ENCODE peak calls at places on chromosomes 2 and 18, in eight cellular contexts. N, G, U, Y, M, X, D and L are unnamed samples.

GRCh38 chr18:21851327-21851961 is 110.9 kb downstream of the MIB1 start:
- DNase-seq in N (no peak), G (no peak), U (no peak), Y (no peak), M (no peak), X (no peak), D (peak), L (no peak)

GRCh38 chr18:5894613-5895299 is 566 bp downstream of the TMEM200C start:
- DNase-seq in N (no peak), G (peak), U (no peak), Y (no peak), M (no peak), X (no peak), D (peak), L (no peak)

GRCh38 chr2:223469270-223470057 is 132.7 kb downstream of the SCG2 start:
- DNase-seq in N (no peak), G (no peak), U (no peak), Y (no peak), M (peak), X (no peak), D (no peak), L (peak)

GRCh38 chr2:70897977-70898226 is 37.8 kb upstream of the ATP6V1B1 start:
- DNase-seq in N (no peak), G (no peak), U (no peak), Y (no peak), M (no peak), X (no peak), D (peak), L (no peak)

GRCh38 chr2:143263045-143263625 is 133.9 kb downstream of the ARHGAP15 start:
- DNase-seq in N (no peak), G (no peak), U (no peak), Y (no peak), M (no peak), X (peak), D (no peak), L (no peak)

GRCh38 chr2:64846175-64846574 is 143.0 kb upstream of the SLC1A4 start:
- DNase-seq in N (no peak), G (no peak), U (no peak), Y (no peak), M (no peak), X (no peak), D (no peak), L (no peak)

GRCh38 chr2:240604291-240604938 is 17.9 kb downstream of the CAPN10 start:
- DNase-seq in N (no peak), G (peak), U (no peak), Y (no peak), M (peak), X (peak), D (peak), L (peak)

GRCh38 chr18:3510896-3511295 is 60.9 kb downstream of the TGIF1 start:
- DNase-seq in N (no peak), G (no peak), U (no peak), Y (no peak), M (no peak), X (no peak), D (no peak), L (no peak)

GRCh38 chr2:239252433-239253200 is 148.2 kb downstream of the HDAC4 start:
- DNase-seq in N (no peak), G (no peak), U (no peak), Y (no peak), M (no peak), X (no peak), D (no peak), L (peak)

GRCh38 chr2:29603341-29603740 is 318.0 kb downstream of the ALK start:
- DNase-seq in N (no peak), G (no peak), U (no peak), Y (no peak), M (no peak), X (no peak), D (no peak), L (no peak)

GRCh38 chr2:158782616-158783015 is 12.5 kb upstream of the DAPL1 start:
- DNase-seq in N (no peak), G (no peak), U (no peak), Y (no peak), M (no peak), X (no peak), D (no peak), L (no peak)

GRCh38 chr2:232927793-232928563 is 57.9 kb downstream of the SNORC start:
- DNase-seq in N (no peak), G (peak), U (no peak), Y (no peak), M (no peak), X (peak), D (peak), L (no peak)

GRCh38 chr2:150624001-150624401 is 136.5 kb upstream of the RND3 start:
- DNase-seq in N (no peak), G (no peak), U (no peak), Y (no peak), M (no peak), X (no peak), D (no peak), L (no peak)

GRCh38 chr2:101732199-101732598 is 34.7 kb downstream of the MAP4K4 start:
- DNase-seq in N (no peak), G (no peak), U (no peak), Y (no peak), M (no peak), X (no peak), D (no peak), L (no peak)

GRCh38 chr18:74282359-74283254 is 9.2 kb downstream of the CYB5A start:
- DNase-seq in N (no peak), G (no peak), U (no peak), Y (no peak), M (peak), X (peak), D (no peak), L (no peak)

GRCh38 chr2:31131871-31132270 is 6.4 kb downstream of the GALNT14 start:
- DNase-seq in N (no peak), G (no peak), U (no peak), Y (no peak), M (no peak), X (no peak), D (no peak), L (no peak)

GRCh38 chr18:46161721-46162421 is 57.7 kb downstream of the HAUS1 start:
- DNase-seq in N (no peak), G (no peak), U (no peak), Y (no peak), M (no peak), X (no peak), D (no peak), L (no peak)

GRCh38 chr18:10852610-10853303 is 296.6 kb downstream of the PIEZO2 start:
- DNase-seq in N (no peak), G (no peak), U (no peak), Y (no peak), M (no peak), X (no peak), D (no peak), L (no peak)

GRCh38 chr18:78904179-78904531 is 75.5 kb upstream of the SALL3 start:
- DNase-seq in N (no peak), G (no peak), U (no peak), Y (no peak), M (no peak), X (no peak), D (no peak), L (no peak)

GRCh38 chr2:241901500-241902351 is 32.2 kb downstream of the RTP5 start:
- DNase-seq in N (no peak), G (no peak), U (no peak), Y (no peak), M (no peak), X (no peak), D (no peak), L (no peak)

GRCh38 chr2:109419960-109420370 is 193.8 kb downstream of the SEPTIN10 start:
- DNase-seq in N (no peak), G (no peak), U (no peak), Y (no peak), M (no peak), X (no peak), D (no peak), L (no peak)

GRCh38 chr18:70496749-70497294 is 208.0 kb downstream of the SOCS6 start:
- DNase-seq in N (no peak), G (no peak), U (no peak), Y (no peak), M (no peak), X (no peak), D (no peak), L (no peak)

GRCh38 chr2:112588611-112589045 is 4.2 kb downstream of the CHCHD5 start:
- DNase-seq in N (no peak), G (no peak), U (no peak), Y (no peak), M (no peak), X (no peak), D (no peak), L (no peak)

GRCh38 chr2:189210250-189211075 is 30.9 kb upstream of the COL5A2 start:
- DNase-seq in N (peak), G (no peak), U (no peak), Y (no peak), M (peak), X (peak), D (no peak), L (peak)

GRCh38 chr2:109468893-109469292 is 144.9 kb downstream of the SEPTIN10 start:
- DNase-seq in N (no peak), G (no peak), U (no peak), Y (no peak), M (no peak), X (no peak), D (no peak), L (no peak)

GRCh38 chr2:44894058-44894457 is 47.4 kb upstream of the SIX3 start:
- DNase-seq in N (no peak), G (no peak), U (no peak), Y (no peak), M (no peak), X (no peak), D (peak), L (no peak)

GRCh38 chr2:47225061-47225783 is 70.1 kb upstream of the STPG4 start:
- DNase-seq in N (no peak), G (no peak), U (no peak), Y (no peak), M (peak), X (peak), D (no peak), L (peak)

GRCh38 chr2:47767880-47768609 is 14.9 kb upstream of the MSH6 start:
- DNase-seq in N (peak), G (peak), U (peak), Y (no peak), M (peak), X (peak), D (peak), L (peak)

GRCh38 chr2:241009601-241010530 is 11.4 kb downstream of the SNED1 start:
- DNase-seq in N (peak), G (peak), U (no peak), Y (no peak), M (no peak), X (peak), D (no peak), L (no peak)

GRCh38 chr2:166092889-166093288 is 34.9 kb downstream of the SCN1A start:
- DNase-seq in N (no peak), G (no peak), U (no peak), Y (no peak), M (no peak), X (no peak), D (no peak), L (no peak)